ENCODE peak calls at places on chromosome 10, in seven cellular contexts. T is stomach, Y is A549, Q is HepG2, H is suprapubic skin, U is SK-N-SH, N is sigmoid colon. R is an unnamed sample.

GRCh38 chr10:102420443-102420809 is 210 bp upstream of the FBXL15 start:
- DNase-seq in U (peak; percentile 80), T (peak; percentile 89), N (no peak), H (no peak), Q (no peak), Y (no peak), R (no peak)

GRCh38 chr10:21749788-21750187 is 215.8 kb downstream of the MLLT10 start:
- DNase-seq in T (no peak), U (no peak), Y (no peak), N (no peak), Q (no peak), H (no peak), R (no peak)

GRCh38 chr10:68047554-68048327 is 27.3 kb downstream of the HERC4 start:
- DNase-seq in H (no peak), Y (no peak), Q (no peak), T (no peak), U (no peak), N (no peak), R (no peak)

GRCh38 chr10:99938563-99938962 is 71.2 kb downstream of the DNMBP start:
- DNase-seq in H (no peak), U (no peak), Y (no peak), T (no peak), N (no peak), Q (no peak), R (no peak)

GRCh38 chr10:17349717-17350116 is 104.7 kb downstream of the ST8SIA6 start:
- DNase-seq in N (no peak), U (no peak), T (no peak), Y (no peak), H (no peak), Q (no peak), R (no peak)

GRCh38 chr10:22475857-22476600 is 130.7 kb downstream of the SPAG6 start:
- DNase-seq in U (peak; percentile 76), T (no peak), H (no peak), N (no peak), Q (no peak), Y (peak; percentile 7), R (no peak)

GRCh38 chr10:21953585-21954057 is 49.9 kb downstream of the DNAJC1 start:
- DNase-seq in H (no peak), U (peak; percentile 54), N (no peak), T (no peak), Y (peak; percentile 69), Q (peak; percentile 36), R (no peak)

GRCh38 chr10:131845505-131846223 is 55.1 kb upstream of the PPP2R2D start:
- DNase-seq in H (no peak), N (no peak), Y (no peak), U (no peak), T (no peak), Q (no peak), R (no peak)

GRCh38 chr10:129655679-129656031 is 188.6 kb downstream of the MGMT start:
- DNase-seq in T (no peak), Q (no peak), Y (no peak), N (no peak), U (no peak), H (no peak), R (no peak)

GRCh38 chr10:49756641-49757040 is 5.5 kb downstream of the OGDHL start:
- DNase-seq in H (no peak), U (no peak), Y (no peak), N (no peak), Q (no peak), T (peak; percentile 18), R (no peak)

GRCh38 chr10:120221873-120222485 is 235.0 kb upstream of the PLPP4 start:
- DNase-seq in Y (peak; percentile 61), Q (peak; percentile 64), N (no peak), U (peak; percentile 46), T (peak; percentile 35), H (no peak), R (no peak)
- TF ChIP-seq EP300 in Y (no peak), Q (no peak), N (no peak), U (no peak), T (no peak), H (no peak), R (no peak)

DNA sequence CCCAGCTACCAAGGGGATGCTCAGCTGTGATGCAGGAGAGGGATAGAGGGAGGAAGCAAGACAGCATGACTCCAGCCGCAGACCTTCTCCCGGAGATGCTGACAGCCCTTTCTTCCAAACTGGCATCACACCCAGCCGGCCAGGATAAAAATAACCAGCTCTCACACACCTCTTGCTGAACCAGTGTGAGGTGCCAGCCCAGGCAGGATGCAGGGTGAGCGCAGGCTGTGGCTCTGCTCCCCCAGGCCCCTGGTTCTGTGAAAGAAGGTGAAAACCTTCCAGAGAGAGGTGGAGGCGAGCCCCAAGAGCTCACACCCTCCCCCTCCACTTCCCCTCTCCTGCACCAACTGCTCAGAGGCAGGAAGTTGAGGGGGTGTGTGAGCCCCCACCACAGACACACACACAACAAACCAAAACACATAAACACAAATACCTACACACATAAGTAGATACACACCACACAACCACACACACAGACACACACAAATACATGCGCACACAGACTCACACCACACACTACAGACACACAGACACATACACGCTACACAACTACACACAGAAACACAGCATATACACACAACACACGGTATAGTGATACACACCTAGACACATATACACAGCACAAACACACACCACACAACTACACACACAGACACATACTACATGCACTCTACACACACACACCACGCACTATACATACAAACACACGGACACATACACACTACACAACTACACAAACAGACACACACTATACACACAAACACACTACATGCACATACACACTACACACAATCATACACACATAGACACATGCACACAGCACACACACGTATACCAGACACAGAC is 4.2 kb downstream of the GPR15LG start:
- DNase-seq in N (no peak), Q (no peak), H (no peak), U (no peak), T (no peak), Y (no peak), R (no peak)
- TF ChIP-seq EP300 in N (no peak), Q (no peak), H (no peak), U (no peak), T (no peak), Y (no peak), R (no peak)

DNA sequence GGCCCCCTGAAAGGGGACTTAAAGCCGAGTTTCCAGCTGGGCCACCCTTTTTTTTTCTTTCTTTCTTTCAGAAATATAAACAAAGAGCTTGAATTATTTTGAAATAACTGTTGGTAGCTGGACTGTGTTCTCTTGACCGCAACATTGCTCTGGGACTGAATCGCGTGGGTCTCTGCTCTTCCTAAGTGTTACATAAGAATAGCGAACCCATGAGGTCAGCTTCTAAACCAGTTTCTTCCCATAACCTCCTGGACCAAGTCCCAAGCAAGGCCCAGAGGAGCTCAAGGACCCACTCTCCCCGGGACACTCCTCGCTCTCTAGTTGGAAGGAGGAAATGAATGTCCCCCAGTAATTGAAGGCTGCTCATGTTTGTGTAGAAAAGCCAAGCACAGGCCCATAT is 91.1 kb downstream of the CXCL12 start:
- DNase-seq in N (peak; percentile 86), Q (peak; percentile 9), Y (no peak), U (no peak), T (no peak), H (no peak), R (peak; percentile 69)
- TF ChIP-seq EP300 in N (no peak), Q (no peak), Y (no peak), U (no peak), T (no peak), H (no peak), R (no peak)

GRCh38 chr10:78363190-78363589 is 329.5 kb downstream of the RPS24 start:
- DNase-seq in Q (no peak), N (no peak), T (no peak), U (no peak), Y (no peak), H (no peak), R (no peak)

GRCh38 chr10:78367012-78367411 is 333.3 kb downstream of the RPS24 start:
- DNase-seq in T (no peak), Y (no peak), Q (no peak), N (peak; percentile 79), U (no peak), H (no peak), R (no peak)

GRCh38 chr10:78367751-78368150 is 334.1 kb downstream of the RPS24 start:
- DNase-seq in N (no peak), Y (no peak), Q (no peak), H (no peak), T (no peak), U (no peak), R (no peak)

GRCh38 chr10:78362406-78363022 is 328.9 kb downstream of the RPS24 start:
- DNase-seq in T (no peak), N (no peak), Y (no peak), Q (no peak), U (no peak), H (no peak), R (no peak)

GRCh38 chr10:78365711-78366110 is 332.0 kb downstream of the RPS24 start:
- DNase-seq in T (no peak), H (no peak), Q (no peak), Y (no peak), N (no peak), U (no peak), R (no peak)
- TF ChIP-seq EP300 in T (no peak), H (no peak), Q (no peak), Y (no peak), N (no peak), U (no peak), R (no peak)

DNA sequence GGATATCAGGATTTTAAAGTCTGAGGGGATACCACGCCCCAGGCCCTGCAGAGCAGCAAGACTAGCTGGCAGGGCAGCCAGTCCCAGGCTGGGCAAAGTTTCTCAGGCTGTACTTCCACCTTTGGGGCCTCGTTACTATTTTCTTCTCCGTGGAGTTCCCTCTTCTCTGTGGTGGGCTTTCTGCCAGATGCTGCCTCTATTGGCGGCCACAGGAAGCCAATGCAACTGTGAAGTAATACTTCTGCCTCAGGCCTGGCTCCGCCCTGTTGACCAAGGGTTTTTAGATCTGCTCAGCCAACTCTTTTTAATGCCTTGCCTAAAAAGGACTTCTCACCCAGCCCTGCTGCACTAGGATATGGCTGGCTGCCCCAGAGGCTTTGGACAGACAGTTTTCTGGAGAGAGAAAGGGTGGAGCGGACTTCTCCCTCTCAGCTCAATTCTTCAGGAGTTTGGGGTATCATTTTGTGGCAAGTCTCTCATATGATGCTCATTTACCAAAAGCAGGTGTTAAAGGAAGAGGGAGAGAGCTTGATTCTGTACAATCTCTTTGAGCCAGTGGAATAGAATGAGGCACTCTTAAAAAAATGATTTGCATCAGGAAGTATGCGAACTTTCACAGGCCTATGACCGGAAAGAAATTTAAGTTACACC is 67.4 kb downstream of the HHEX start:
- DNase-seq in H (peak; percentile 76), N (peak; percentile 97), T (peak; percentile 70), Q (peak; percentile 72), Y (peak; percentile 61), U (no peak), R (peak; percentile 28)
- TF ChIP-seq EP300 in H (no peak), N (no peak), T (no peak), Q (no peak), Y (no peak), U (no peak), R (no peak)